ENCODE peak calls at places on chromosomes 13 and 19, in four cellular contexts. Y is IMR-90, F is neuronal stem cell, M is mesendoderm. V is an unnamed sample.

GRCh38 chr13:52739468-52740071 is at the start of gene CNMD:
- DNase-seq in Y (no peak), F (no peak), M (peak), V (no peak)

GRCh38 chr19:37905936-37906867 is at the start of gene WDR87:
- DNase-seq in F (peak), Y (no peak), M (peak), V (no peak)

GRCh38 chr19:39409886-39410619 is 2.4 kb upstream of the PLEKHG2 start:
- DNase-seq in Y (no peak), F (no peak), M (peak), V (peak)

GRCh38 chr19:47650695-47651094 is 41.8 kb downstream of the BICRA start:
- DNase-seq in Y (no peak), M (no peak), F (no peak), V (no peak)

GRCh38 chr13:98761126-98761978 is 8.9 kb upstream of the SLC15A1 start:
- DNase-seq in Y (peak), F (no peak), M (no peak), V (peak)

GRCh38 chr13:71831716-71832115 is 35.3 kb downstream of the DACH1 start:
- DNase-seq in Y (no peak), M (peak), F (peak), V (peak)

GRCh38 chr13:76884571-76885202 is 1.5 kb downstream of the KCTD12 start:
- DNase-seq in F (no peak), M (no peak), Y (peak), V (peak)

GRCh38 chr13:49783865-49784264 is 8.6 kb downstream of the KPNA3 start:
- DNase-seq in F (no peak), M (no peak), Y (no peak), V (no peak)

GRCh38 chr19:39230096-39230764 is 14.6 kb downstream of the IFNL3 start:
- DNase-seq in F (no peak), Y (no peak), M (no peak), V (no peak)

GRCh38 chr19:31096047-31096446 is 253.2 kb downstream of the TSHZ3 start:
- DNase-seq in Y (no peak), M (peak), F (no peak), V (no peak)

GRCh38 chr13:31431722-31432137 is 232.0 kb downstream of the B3GLCT start:
- DNase-seq in M (peak), F (peak), Y (peak), V (peak)

GRCh38 chr13:39415003-39415402 is 188.0 kb downstream of the LHFPL6 start:
- DNase-seq in F (no peak), Y (no peak), M (no peak), V (no peak)

GRCh38 chr13:102879793-102880499 is 34.1 kb downstream of the ERCC5 start:
- DNase-seq in Y (no peak), F (no peak), M (no peak), V (no peak)

GRCh38 chr13:94342436-94343242 is 136.8 kb downstream of the DCT start:
- DNase-seq in F (no peak), M (no peak), Y (no peak), V (peak)

GRCh38 chr13:94346261-94347019 is 133.0 kb downstream of the DCT start:
- DNase-seq in Y (no peak), F (no peak), M (no peak), V (no peak)

GRCh38 chr13:94343243-94343585 is 136.3 kb downstream of the DCT start:
- DNase-seq in M (no peak), F (peak), Y (peak), V (peak)

GRCh38 chr13:94345374-94346195 is 133.9 kb downstream of the DCT start:
- DNase-seq in M (peak), F (no peak), Y (peak), V (peak)

GRCh38 chr13:94344126-94344863 is 135.2 kb downstream of the DCT start:
- DNase-seq in F (no peak), Y (peak), M (peak), V (peak)
- H2BK120ac ChIP-seq in F (no peak), Y (peak), M (no peak), V (no peak)

GRCh38 chr13:34017231-34017630 is 199.3 kb downstream of the RFC3 start:
- DNase-seq in Y (no peak), F (no peak), M (no peak), V (no peak)

GRCh38 chr13:34025746-34026145 is 207.8 kb downstream of the RFC3 start:
- DNase-seq in Y (peak), F (no peak), M (no peak), V (peak)

GRCh38 chr13:34020388-34020787 is 202.4 kb downstream of the RFC3 start:
- DNase-seq in M (no peak), Y (no peak), F (no peak), V (no peak)

GRCh38 chr13:34021619-34022018 is 203.7 kb downstream of the RFC3 start:
- DNase-seq in Y (no peak), F (no peak), M (no peak), V (no peak)

DNA sequence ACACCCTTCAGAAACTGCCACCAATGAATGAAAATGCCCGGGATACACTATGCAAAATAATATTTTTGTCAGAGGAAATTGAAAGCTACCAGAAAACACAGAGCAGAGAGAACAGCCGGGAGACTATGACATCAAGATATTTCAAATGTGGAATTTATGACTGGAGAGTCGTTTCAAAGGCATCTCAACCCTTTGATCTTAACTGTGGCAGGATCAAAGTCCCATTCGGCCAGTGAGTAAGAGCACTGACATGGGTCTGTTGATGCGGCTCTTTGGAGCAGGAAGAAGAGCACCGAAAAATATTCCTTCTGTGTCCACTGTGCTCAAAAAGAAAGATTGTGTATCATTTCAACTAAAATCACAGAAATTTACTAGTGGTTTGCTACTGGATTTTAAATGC is 201.9 kb downstream of the RFC3 start:
- DNase-seq in F (no peak), M (peak), Y (no peak), V (no peak)
- H3K4me3 ChIP-seq in F (no peak), M (no peak), Y (no peak), V (no peak)

DNA sequence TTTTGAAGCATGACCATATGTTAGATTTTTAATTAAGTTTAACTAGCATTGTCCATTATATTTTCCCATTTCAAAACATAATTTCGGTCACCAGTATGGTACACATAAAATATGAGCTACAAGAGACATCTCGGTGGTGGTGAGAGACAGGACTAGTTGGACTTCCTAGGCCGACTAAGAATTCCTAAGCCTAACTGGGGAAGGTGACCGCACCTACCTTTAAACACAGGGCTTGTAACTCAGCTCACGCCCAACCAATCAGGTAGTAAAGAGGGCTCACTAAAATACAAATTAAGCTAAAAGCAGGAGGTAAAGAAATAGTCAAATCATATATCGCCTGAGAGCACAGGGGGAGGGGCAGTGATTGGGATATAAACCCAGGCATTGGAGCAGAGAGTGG is 22.9 kb downstream of the DNAJC15 start:
- DNase-seq in M (no peak), Y (no peak), F (no peak), V (no peak)
- H2BK15ac ChIP-seq in M (no peak), Y (no peak), F (no peak), V (no peak)

GRCh38 chr13:112071011-112071901 is 4.3 kb downstream of the SOX1 start:
- DNase-seq in Y (no peak), M (no peak), F (no peak), V (no peak)
- H2BK120ac ChIP-seq in Y (no peak), M (no peak), F (no peak), V (no peak)

GRCh38 chr13:27168086-27168485 is 3.5 kb downstream of the USP12 start:
- DNase-seq in F (no peak), M (no peak), Y (no peak), V (no peak)
- H3K4me3 ChIP-seq in F (peak), M (no peak), Y (no peak), V (no peak)

GRCh38 chr19:49391581-49392399 is 3.7 kb downstream of the KASH5 start:
- DNase-seq in M (peak), F (peak), Y (peak), V (peak)

GRCh38 chr19:49395581-49396407 is 7.7 kb downstream of the KASH5 start:
- DNase-seq in M (no peak), F (no peak), Y (no peak), V (no peak)

GRCh38 chr19:49396738-49397505 is 8.9 kb downstream of the KASH5 start:
- DNase-seq in M (no peak), Y (no peak), F (no peak), V (no peak)

GRCh38 chr19:49390978-49391304 is 2.9 kb downstream of the KASH5 start:
- DNase-seq in F (no peak), M (no peak), Y (no peak), V (no peak)

GRCh38 chr19:49393871-49394270 is 5.8 kb downstream of the KASH5 start:
- DNase-seq in F (no peak), Y (no peak), M (no peak), V (no peak)
- H2BK15ac ChIP-seq in F (peak), Y (no peak), M (no peak), V (no peak)

GRCh38 chr19:42469311-42470239 is 26.8 kb upstream of the CXCL17 start:
- DNase-seq in F (no peak), Y (no peak), M (no peak), V (peak)
- H2BK120ac ChIP-seq in F (no peak), Y (no peak), M (no peak), V (no peak)

GRCh38 chr13:45328661-45329105 is 12.3 kb downstream of the TPT1 start:
- DNase-seq in M (no peak), Y (peak), F (no peak), V (peak)
- H3K4me3 ChIP-seq in M (no peak), Y (no peak), F (no peak), V (no peak)

GRCh38 chr19:35132254-35132653 is 2.6 kb downstream of the LGI4 start:
- DNase-seq in F (no peak), M (no peak), Y (no peak), V (no peak)
- H2BK15ac ChIP-seq in F (peak), M (no peak), Y (no peak), V (no peak)

DNA sequence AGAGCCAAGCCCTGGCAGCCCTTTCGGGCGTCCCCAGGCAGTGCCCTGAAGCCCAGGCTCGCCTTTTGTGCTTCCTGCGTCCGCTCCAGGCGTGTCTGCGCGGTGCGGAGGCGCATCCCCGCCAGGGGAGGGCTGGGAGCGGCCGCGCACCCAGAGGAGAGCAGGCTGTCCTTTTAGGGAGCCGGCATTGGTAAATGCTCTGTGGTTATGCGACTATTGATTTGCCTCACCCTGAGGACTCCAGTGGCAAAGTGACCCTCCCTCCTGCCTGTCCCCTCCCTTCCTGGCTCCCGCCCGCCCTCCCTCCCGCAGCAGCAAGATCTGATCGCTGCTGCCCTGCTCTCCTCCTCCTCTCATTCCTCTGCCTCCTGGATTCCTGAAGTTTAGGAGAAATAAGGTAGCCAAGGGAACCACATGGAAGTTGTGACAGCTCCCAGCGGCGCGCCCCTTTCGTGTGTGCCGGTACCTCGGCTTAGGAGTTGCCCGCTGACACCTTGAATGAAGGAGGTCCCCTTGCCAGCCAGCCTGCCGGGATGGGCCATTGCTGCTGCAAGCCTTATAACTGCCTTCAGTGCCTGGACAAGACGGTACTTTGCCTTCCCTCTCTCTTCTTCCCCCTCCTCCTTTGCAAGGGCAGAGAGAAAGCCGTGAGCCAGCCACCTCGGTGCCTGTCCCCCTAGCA is 167.0 kb downstream of the SLC7A1 start:
- DNase-seq in Y (no peak), M (peak), F (peak), V (peak)
- H2BK120ac ChIP-seq in Y (no peak), M (no peak), F (no peak), V (no peak)

V was measured in mesenchymal stem cell.